ENCODE peak calls at places on chromosomes 3 and 15, in eight cellular contexts. Q is HFF-Myc, A is activated B cell treated with CpG ODN at 0.5 μM for 24 hours, H is AG09309, O is coronary artery, J is HL-60, W is kidney, E is fibroblast of the aortic adventitia. V is an unnamed sample.

GRCh38 chr15:85793641-85794597 is 806 bp downstream of the KLHL25 start:
- DNase-seq in Q (no peak), A (peak; percentile 41), H (no peak), O (no peak), J (peak; percentile 10), W (peak; percentile 84), E (peak; percentile 47), V (no peak)

GRCh38 chr3:33067484-33067883 is 29.5 kb downstream of the GLB1 start:
- DNase-seq in Q (peak; percentile 54), A (no peak), H (no peak), O (no peak), J (no peak), W (no peak), E (peak; percentile 14), V (no peak)

GRCh38 chr3:156670077-156670476 is 4.3 kb upstream of the TIPARP start:
- DNase-seq in Q (no peak), A (no peak), H (no peak), O (no peak), J (no peak), W (no peak), E (peak; percentile 37), V (no peak)

GRCh38 chr3:129205109-129205832 is 21.6 kb upstream of the CNBP start:
- DNase-seq in Q (no peak), A (no peak), H (no peak), O (no peak), J (no peak), W (no peak), E (no peak), V (no peak)

GRCh38 chr3:20488101-20488500 is 302.1 kb upstream of the SGO1 start:
- DNase-seq in Q (no peak), A (no peak), H (no peak), O (no peak), J (no peak), W (no peak), E (no peak), V (no peak)

GRCh38 chr3:58630081-58630709 is 36.4 kb downstream of the FAM3D start:
- DNase-seq in Q (peak; percentile 56), A (peak; percentile 29), H (peak; percentile 20), O (no peak), J (peak; percentile 55), W (no peak), E (peak; percentile 87), V (peak; percentile 39)

GRCh38 chr15:69919816-69920215 is 177.9 kb downstream of the TLE3 start:
- DNase-seq in Q (no peak), A (no peak), H (no peak), O (peak; percentile 35), J (no peak), W (no peak), E (no peak), V (no peak)

GRCh38 chr3:111547645-111548044 is 5.6 kb downstream of the CD96 start:
- DNase-seq in Q (no peak), A (no peak), H (no peak), O (no peak), J (peak; percentile 37), W (no peak), E (no peak), V (no peak)

GRCh38 chr3:56467108-56467507 is 1.2 kb downstream of the ERC2 start:
- DNase-seq in Q (peak; percentile 3), A (no peak), H (no peak), O (no peak), J (no peak), W (peak; percentile 80), E (peak; percentile 19), V (peak; percentile 1)

GRCh38 chr15:85035980-85036379 is 54.3 kb downstream of the PDE8A start:
- DNase-seq in Q (no peak), A (no peak), H (no peak), O (no peak), J (no peak), W (no peak), E (no peak), V (no peak)

GRCh38 chr15:54280726-54281125 is 302.5 kb downstream of the UNC13C start:
- DNase-seq in Q (no peak), A (no peak), H (no peak), O (no peak), J (no peak), W (no peak), E (no peak), V (no peak)

GRCh38 chr15:32682569-32682968 is 35.2 kb upstream of the GREM1 start:
- DNase-seq in Q (no peak), A (no peak), H (peak; percentile 93), O (no peak), J (no peak), W (no peak), E (peak; percentile 97), V (peak; percentile 83)

GRCh38 chr3:48820626-48821324 is 26.9 kb downstream of the PRKAR2A start:
- DNase-seq in Q (peak; percentile 35), A (no peak), H (no peak), O (no peak), J (no peak), W (no peak), E (peak; percentile 96), V (no peak)

GRCh38 chr15:71129660-71130059 is 14.4 kb downstream of the THSD4 start:
- DNase-seq in Q (no peak), A (no peak), H (no peak), O (no peak), J (no peak), W (no peak), E (no peak), V (no peak)

GRCh38 chr15:69140306-69140705 is 20.1 kb upstream of the GLCE start:
- DNase-seq in Q (no peak), A (no peak), H (no peak), O (no peak), J (no peak), W (no peak), E (peak; percentile 29), V (no peak)

GRCh38 chr3:75001330-75001729 is 386.9 kb upstream of the CNTN3 start:
- DNase-seq in Q (no peak), A (no peak), H (no peak), O (no peak), J (no peak), W (no peak), E (peak; percentile 9), V (no peak)

GRCh38 chr15:80803580-80804525 is 24.7 kb downstream of the CEMIP start:
- DNase-seq in Q (no peak), A (no peak), H (no peak), O (no peak), J (no peak), W (no peak), E (no peak), V (no peak)

GRCh38 chr15:64461577-64462162 is 1.3 kb downstream of the ZNF609 start:
- DNase-seq in Q (no peak), A (no peak), H (no peak), O (no peak), J (no peak), W (peak; percentile 35), E (peak; percentile 31), V (no peak)

GRCh38 chr3:165233521-165234195 is 37.5 kb upstream of the SLITRK3 start:
- DNase-seq in Q (no peak), A (no peak), H (no peak), O (no peak), J (no peak), W (no peak), E (peak; percentile 0), V (no peak)

GRCh38 chr3:6047016-6047415 is 813.9 kb upstream of the GRM7 start:
- DNase-seq in Q (no peak), A (no peak), H (no peak), O (no peak), J (no peak), W (no peak), E (no peak), V (no peak)
- TF ChIP-seq CTCF in Q (no peak), A (no peak), H (no peak), O (no peak), J (no peak), W (no peak), E (no peak), V (no peak)

GRCh38 chr15:95024388-95024787 is 793.0 kb downstream of the MCTP2 start:
- DNase-seq in Q (no peak), A (no peak), H (no peak), O (no peak), J (peak; percentile 4), W (no peak), E (peak; percentile 14), V (no peak)
- TF ChIP-seq CTCF in Q (peak; percentile 44), A (no peak), H (peak; percentile 51), O (no peak), J (peak; percentile 11), W (no peak), E (peak; percentile 13), V (peak; percentile 50)

GRCh38 chr3:8702560-8702959 is 31.0 kb upstream of the CAV3 start:
- DNase-seq in Q (no peak), A (no peak), H (no peak), O (no peak), J (no peak), W (no peak), E (no peak), V (no peak)
- TF ChIP-seq CTCF in Q (peak; percentile 46), A (no peak), H (peak; percentile 16), O (no peak), J (no peak), W (no peak), E (peak; percentile 34), V (peak; percentile 17)

GRCh38 chr3:126571078-126571477 is 12.3 kb upstream of the C3orf22 start:
- DNase-seq in Q (no peak), A (no peak), H (no peak), O (no peak), J (no peak), W (no peak), E (no peak), V (no peak)

GRCh38 chr3:126569390-126569975 is 10.8 kb upstream of the C3orf22 start:
- DNase-seq in Q (no peak), A (no peak), H (no peak), O (no peak), J (no peak), W (no peak), E (no peak), V (no peak)

GRCh38 chr3:126570103-126570541 is 11.4 kb upstream of the C3orf22 start:
- DNase-seq in Q (no peak), A (no peak), H (no peak), O (no peak), J (no peak), W (no peak), E (no peak), V (no peak)

GRCh38 chr3:126568776-126569342 is 10.1 kb upstream of the C3orf22 start:
- DNase-seq in Q (no peak), A (no peak), H (no peak), O (no peak), J (no peak), W (no peak), E (no peak), V (no peak)

DNA sequence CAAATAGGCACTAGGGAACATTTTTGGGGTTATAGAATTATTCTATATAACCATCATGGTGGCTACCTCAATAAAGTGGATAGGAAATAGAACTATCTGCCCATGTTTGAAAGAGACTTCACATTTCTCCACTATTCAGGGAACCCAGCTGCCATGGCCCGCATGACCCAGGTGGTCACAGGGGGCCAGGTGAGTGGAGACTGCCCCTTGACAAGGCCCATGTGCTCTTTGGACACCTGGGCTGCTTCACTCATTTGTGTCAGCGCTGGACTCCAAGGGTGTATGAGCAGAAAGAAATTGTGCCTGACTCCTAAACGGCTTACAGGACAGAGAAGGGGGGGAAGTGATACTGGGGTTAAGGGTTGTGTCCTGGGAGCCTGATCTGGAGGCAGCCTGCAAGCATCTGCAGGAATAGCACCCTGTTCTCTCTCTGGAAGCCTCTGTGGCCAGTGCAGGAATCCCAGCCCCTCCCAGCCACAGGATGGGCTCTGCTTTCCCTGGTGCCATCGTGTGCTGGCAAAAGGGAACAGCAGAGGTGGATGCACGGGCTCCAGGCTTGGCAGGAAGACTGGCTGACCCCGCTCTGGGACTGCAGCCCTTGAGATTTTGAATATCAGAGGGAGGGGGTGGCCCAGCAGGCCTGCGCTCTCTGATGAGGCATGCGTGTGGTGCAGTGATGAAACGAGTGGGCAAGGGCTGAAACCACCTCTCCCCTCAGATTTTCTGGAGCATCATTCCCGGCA is 9.1 kb upstream of the C3orf22 start:
- DNase-seq in Q (no peak), A (no peak), H (no peak), O (no peak), J (no peak), W (no peak), E (no peak), V (no peak)
- TF ChIP-seq CTCF in Q (no peak), A (no peak), H (no peak), O (no peak), J (no peak), W (no peak), E (no peak), V (no peak)

V was measured in AG09319.